ENCODE peak calls at places on chromosomes 6 and 20, in seven cellular contexts. C is fibroblast of lung, N is sciatic nerve, H is T1000, W is sigmoid colon, P is NCI-H82, O is M059J. Z is an unnamed sample.

GRCh38 chr20:9590189-9590588 is 75.8 kb downstream of the LAMP5 start:
- DNase-seq in P (no peak), W (no peak), H (no peak), C (peak; percentile 84), N (no peak), O (peak; percentile 55), Z (peak; percentile 17)

GRCh38 chr6:75287424-75287823 is 2.8 kb upstream of the TMEM30A start:
- DNase-seq in P (no peak), H (no peak), N (no peak), W (no peak), O (no peak), C (no peak), Z (no peak)

GRCh38 chr6:100203391-100203790 is 209.4 kb upstream of the MCHR2 start:
- DNase-seq in H (peak; percentile 30), O (peak; percentile 99), P (no peak), C (peak; percentile 96), W (no peak), N (no peak), Z (no peak)

GRCh38 chr20:9269280-9269971 is 200.5 kb downstream of the PLCB4 start:
- DNase-seq in H (no peak), C (peak; percentile 58), O (peak; percentile 53), N (no peak), W (no peak), P (no peak), Z (no peak)

GRCh38 chr20:24798930-24799705 is 150.0 kb upstream of the CST7 start:
- DNase-seq in N (no peak), W (no peak), H (no peak), P (peak; percentile 42), O (peak; percentile 75), C (no peak), Z (no peak)

GRCh38 chr6:167829513-167829912 is 2.8 kb downstream of the AFDN start:
- DNase-seq in O (peak; percentile 36), W (no peak), N (no peak), C (no peak), H (no peak), P (no peak), Z (no peak)

GRCh38 chr6:157877573-157878011 is 54.5 kb downstream of the SNX9 start:
- DNase-seq in P (no peak), C (no peak), W (no peak), H (no peak), N (no peak), O (no peak), Z (no peak)

GRCh38 chr20:50750145-50750671 is 18.8 kb downstream of the PARD6B start:
- DNase-seq in W (no peak), H (no peak), P (peak; percentile 75), C (no peak), N (no peak), O (no peak), Z (no peak)

GRCh38 chr6:19472168-19472567 is 365.0 kb upstream of the ID4 start:
- DNase-seq in H (peak; percentile 87), N (no peak), W (no peak), C (peak; percentile 89), O (peak; percentile 100), P (no peak), Z (no peak)

GRCh38 chr20:49590163-49591017 is 22.5 kb upstream of the PTGIS start:
- DNase-seq in P (no peak), W (no peak), C (no peak), O (no peak), N (no peak), H (no peak), Z (no peak)

GRCh38 chr6:160315310-160315709 is 32.9 kb upstream of the SLC22A3 start:
- DNase-seq in O (peak; percentile 44), H (no peak), W (no peak), C (no peak), N (no peak), P (no peak), Z (no peak)

GRCh38 chr6:54010340-54011276 is 100.6 kb upstream of the MLIP start:
- DNase-seq in W (no peak), C (peak; percentile 50), P (peak; percentile 17), N (no peak), H (no peak), O (no peak), Z (no peak)

GRCh38 chr6:90080876-90081464 is 186.7 kb downstream of the GJA10 start:
- DNase-seq in W (no peak), P (no peak), C (no peak), N (no peak), H (no peak), O (no peak), Z (no peak)

GRCh38 chr6:44000164-44000842 is 126.9 kb downstream of the MRPL14 start:
- DNase-seq in O (no peak), P (no peak), N (no peak), C (peak; percentile 51), H (no peak), W (no peak), Z (peak; percentile 83)

GRCh38 chr20:62571667-62572344 is 70.5 kb upstream of the SLCO4A1 start:
- DNase-seq in N (no peak), W (no peak), H (no peak), C (no peak), O (peak; percentile 39), P (peak; percentile 43), Z (no peak)

GRCh38 chr6:26272171-26272631 is 92.8 kb upstream of the BTN3A2 start:
- DNase-seq in C (no peak), W (peak; percentile 74), H (no peak), O (no peak), N (peak; percentile 65), P (no peak), Z (peak; percentile 75)

GRCh38 chr6:144335914-144336313 is 50.8 kb downstream of the UTRN start:
- DNase-seq in H (no peak), P (no peak), N (no peak), C (no peak), O (peak; percentile 49), W (no peak), Z (no peak)

GRCh38 chr6:99592900-99593299 is 13.7 kb upstream of the PRDM13 start:
- DNase-seq in N (no peak), O (no peak), P (peak; percentile 2), C (no peak), W (no peak), H (no peak), Z (no peak)

GRCh38 chr6:4972438-4972837 is 31.4 kb downstream of the RPP40 start:
- DNase-seq in C (no peak), O (no peak), P (no peak), H (no peak), W (no peak), N (no peak), Z (no peak)

GRCh38 chr20:55004044-55004443 is 528.7 kb downstream of the DOK5 start:
- DNase-seq in N (no peak), H (no peak), O (peak; percentile 26), C (no peak), W (no peak), P (no peak), Z (peak; percentile 94)

GRCh38 chr6:37311666-37312473 is 41.9 kb upstream of the RNF8 start:
- DNase-seq in C (peak; percentile 5), W (no peak), H (no peak), O (no peak), N (no peak), P (no peak), Z (no peak)

GRCh38 chr6:111183702-111184517 is 96.6 kb downstream of the SLC16A10 start:
- DNase-seq in C (no peak), P (no peak), N (no peak), O (no peak), W (no peak), H (no peak), Z (no peak)

GRCh38 chr6:129029778-129030177 is 146.8 kb downstream of the LAMA2 start:
- DNase-seq in W (no peak), H (no peak), O (peak; percentile 67), P (no peak), N (no peak), C (no peak), Z (no peak)

GRCh38 chr6:42512498-42513042 is 51.3 kb upstream of the UBR2 start:
- DNase-seq in C (no peak), P (peak; percentile 45), N (no peak), O (no peak), H (no peak), W (no peak), Z (no peak)

GRCh38 chr6:3013486-3013885 is 13.8 kb downstream of the NQO2 start:
- DNase-seq in N (peak; percentile 59), W (no peak), O (peak; percentile 95), P (no peak), H (peak; percentile 49), C (peak; percentile 20), Z (no peak)

GRCh38 chr6:3750324-3751018 is 1.0 kb downstream of the PXDC1 start:
- DNase-seq in N (peak; percentile 95), W (peak; percentile 95), H (peak; percentile 33), C (peak; percentile 74), P (peak; percentile 60), O (peak; percentile 91), Z (peak; percentile 44)

GRCh38 chr6:83578057-83578456 is 65.7 kb downstream of the PRSS35 start:
- DNase-seq in W (no peak), P (no peak), O (no peak), H (no peak), C (no peak), N (no peak), Z (no peak)

GRCh38 chr6:36969988-36970891 is 15.7 kb downstream of the PI16 start:
- DNase-seq in H (no peak), P (no peak), N (no peak), W (no peak), O (no peak), C (no peak), Z (no peak)

GRCh38 chr6:25061289-25061945 is 125.7 kb upstream of the RIPOR2 start:
- DNase-seq in C (no peak), N (no peak), H (no peak), P (no peak), W (no peak), O (no peak), Z (no peak)

GRCh38 chr6:11788043-11788442 is 9.4 kb upstream of the ADTRP start:
- DNase-seq in O (no peak), C (no peak), N (no peak), H (no peak), W (no peak), P (no peak), Z (no peak)

GRCh38 chr6:108914235-108915022 is 66.2 kb downstream of the ARMC2 start:
- DNase-seq in H (no peak), O (peak; percentile 20), P (peak; percentile 73), C (peak; percentile 51), W (no peak), N (no peak), Z (peak; percentile 35)

GRCh38 chr6:9039258-9039657 is 603.9 kb upstream of the SLC35B3 start:
- DNase-seq in P (no peak), H (no peak), O (peak; percentile 26), C (no peak), W (no peak), N (no peak), Z (no peak)

GRCh38 chr6:30720738-30721197 is 616 bp downstream of the TUBB start:
- DNase-seq in P (peak; percentile 90), O (peak; percentile 71), H (peak; percentile 22), C (peak; percentile 39), N (peak; percentile 86), W (peak; percentile 91), Z (peak; percentile 83)

GRCh38 chr6:119896806-119897205 is 547.2 kb upstream of the MAN1A1 start:
- DNase-seq in C (no peak), W (no peak), O (no peak), N (no peak), P (no peak), H (no peak), Z (no peak)

Z was measured in NCI-H146.